ENCODE peak calls at places on chromosomes 2 and 18, in ten cellular contexts. L is GM19239; G is activated naive CD4-positive, alpha-beta T cell treated with anti-CD3 and anti-CD28 coated beads for 36 hours; J is GM03348; P is tibial nerve; C is stimulated activated CD4-positive, alpha-beta T cell treated with anti-CD3 and anti-CD28 coated beads, Interleukin-12 subunit alpha, Interleukin-12 subunit beta, amount 100 ng/mL, for 4 hours; H is globus pallidus; Q is AG08396; Z is activated effector memory CD4-positive, alpha-beta T cell treated with Interleukin-2 at 50 U/mL for 16 hours; R is ACHN. S is an unnamed sample.

GRCh38 chr18:58402247-58402646 is 226.6 kb downstream of the ALPK2 start:
- DNase-seq in L (no peak), G (no peak), J (no peak), P (no peak), C (no peak), H (no peak), Q (no peak), Z (no peak), R (no peak), S (no peak)

GRCh38 chr2:99804969-99805368 is 315.2 kb upstream of the REV1 start:
- DNase-seq in L (no peak), G (no peak), J (no peak), P (no peak), C (no peak), H (no peak), Q (no peak), Z (no peak), R (no peak), S (no peak)

GRCh38 chr18:616380-616995 is 19.7 kb downstream of the CLUL1 start:
- DNase-seq in L (peak), G (peak), J (peak), P (no peak), C (no peak), H (peak), Q (peak), Z (no peak), R (peak), S (no peak)

GRCh38 chr18:10726198-10727068 is 200.6 kb downstream of the NAPG start:
- DNase-seq in L (no peak), G (no peak), J (no peak), P (no peak), C (no peak), H (no peak), Q (no peak), Z (no peak), R (no peak), S (no peak)

GRCh38 chr2:119659601-119660342 is 19.2 kb upstream of the TMEM177 start:
- DNase-seq in L (no peak), G (peak), J (peak), P (no peak), C (peak), H (no peak), Q (peak), Z (no peak), R (peak), S (peak)

GRCh38 chr2:180255981-180256380 is 248.9 kb upstream of the CWC22 start:
- DNase-seq in L (no peak), G (no peak), J (no peak), P (no peak), C (no peak), H (no peak), Q (no peak), Z (no peak), R (no peak), S (no peak)

GRCh38 chr2:36706021-36706328 is 9.5 kb downstream of the VIT start:
- DNase-seq in L (no peak), G (no peak), J (no peak), P (peak), C (no peak), H (no peak), Q (no peak), Z (no peak), R (no peak), S (no peak)

GRCh38 chr2:180604077-180604476 is 376.3 kb upstream of the UBE2E3 start:
- DNase-seq in L (no peak), G (peak), J (no peak), P (no peak), C (no peak), H (no peak), Q (no peak), Z (no peak), R (peak), S (no peak)

GRCh38 chr2:216657086-216657855 is 24.1 kb downstream of the IGFBP2 start:
- DNase-seq in L (no peak), G (no peak), J (no peak), P (no peak), C (no peak), H (no peak), Q (no peak), Z (no peak), R (no peak), S (no peak)

GRCh38 chr2:176473177-176473576 is 203.9 kb downstream of the MTX2 start:
- DNase-seq in L (no peak), G (peak), J (peak), P (no peak), C (no peak), H (no peak), Q (peak), Z (no peak), R (peak), S (peak)

GRCh38 chr2:95023222-95023597 is 2.3 kb upstream of the MAL start:
- DNase-seq in L (no peak), G (peak), J (no peak), P (no peak), C (peak), H (no peak), Q (no peak), Z (peak), R (peak), S (peak)

S was measured in activated CD4-positive, alpha-beta memory T cell treated with anti-CD3 and anti-CD28 coated beads for 36 hours.